ENCODE peak calls at places on chromosomes 3 and 15, in six cellular contexts. X is astrocyte of the spinal cord, B is dorsolateral prefrontal cortex, A is NCI-H187, K is HEK293T, M is Kasumi-1. O is an unnamed sample.

GRCh38 chr3:6827453-6827852 is 33.5 kb upstream of the GRM7 start:
- DNase-seq in X (no peak), B (no peak), A (no peak), K (no peak), M (no peak), O (no peak)

GRCh38 chr3:146133436-146133835 is 27.5 kb downstream of the PLOD2 start:
- DNase-seq in X (no peak), B (no peak), A (no peak), K (no peak), M (no peak), O (no peak)

GRCh38 chr15:29736012-29736744 is 86.1 kb downstream of the TJP1 start:
- DNase-seq in X (peak), B (no peak), A (no peak), K (no peak), M (no peak), O (no peak)

GRCh38 chr3:99920530-99921376 is 103.1 kb downstream of the CMSS1 start:
- DNase-seq in X (peak), B (no peak), A (no peak), K (no peak), M (peak), O (no peak)

GRCh38 chr3:122421101-122421500 is 5.2 kb upstream of the WDR5B start:
- DNase-seq in X (no peak), B (no peak), A (no peak), K (no peak), M (no peak), O (no peak)

GRCh38 chr15:40096094-40096876 is 12.4 kb downstream of the BMF start:
- DNase-seq in X (no peak), B (no peak), A (no peak), K (no peak), M (no peak), O (no peak)

GRCh38 chr3:69791111-69791510 is 51.8 kb downstream of the MITF start:
- DNase-seq in X (peak), B (no peak), A (no peak), K (no peak), M (no peak), O (no peak)

GRCh38 chr3:138594150-138594934 is at the start of gene CEP70:
- DNase-seq in X (peak), B (peak), A (no peak), K (peak), M (no peak), O (peak)

GRCh38 chr3:94694894-94695293 is 632.0 kb downstream of the NSUN3 start:
- DNase-seq in X (peak), B (no peak), A (no peak), K (no peak), M (no peak), O (no peak)

GRCh38 chr3:131008326-131008725 is 18.3 kb downstream of the ASTE1 start:
- DNase-seq in X (no peak), B (no peak), A (no peak), K (no peak), M (no peak), O (no peak)

GRCh38 chr3:13714251-13714916 is 165.5 kb downstream of the FBLN2 start:
- DNase-seq in X (no peak), B (no peak), A (no peak), K (no peak), M (no peak), O (no peak)

GRCh38 chr3:120168038-120168437 is 73.8 kb upstream of the GSK3B start:
- DNase-seq in X (no peak), B (no peak), A (no peak), K (no peak), M (no peak), O (no peak)

GRCh38 chr3:174002543-174002942 is 605.0 kb downstream of the NLGN1 start:
- DNase-seq in X (peak), B (no peak), A (no peak), K (no peak), M (peak), O (no peak)

GRCh38 chr15:62940755-62941361 is 101.7 kb upstream of the TPM1 start:
- DNase-seq in X (peak), B (peak), A (no peak), K (no peak), M (peak), O (no peak)

GRCh38 chr15:47991376-47991775 is 129.4 kb upstream of the SLC24A5 start:
- DNase-seq in X (peak), B (no peak), A (no peak), K (no peak), M (no peak), O (no peak)

GRCh38 chr3:117557008-117557407 is 847.4 kb downstream of the TUSC7 start:
- DNase-seq in X (no peak), B (no peak), A (no peak), K (no peak), M (no peak), O (no peak)

GRCh38 chr3:177875786-177876476 is 660.3 kb upstream of the KCNMB2 start:
- DNase-seq in X (peak), B (no peak), A (no peak), K (no peak), M (no peak), O (no peak)

GRCh38 chr3:45583021-45583851 is 11.3 kb upstream of the LIMD1 start:
- DNase-seq in X (no peak), B (peak), A (no peak), K (no peak), M (no peak), O (no peak)

GRCh38 chr3:42473083-42473932 is 29.1 kb upstream of the VIPR1 start:
- DNase-seq in X (no peak), B (no peak), A (no peak), K (no peak), M (no peak), O (no peak)

GRCh38 chr3:52310861-52311566 is 5.1 kb upstream of the DNAH1 start:
- DNase-seq in X (peak), B (no peak), A (no peak), K (no peak), M (no peak), O (peak)

GRCh38 chr3:64300790-64301423 is 75.6 kb upstream of the PRICKLE2 start:
- DNase-seq in X (peak), B (no peak), A (no peak), K (no peak), M (no peak), O (no peak)

GRCh38 chr3:52055537-52056351 is 627 bp downstream of the DUSP7 start:
- DNase-seq in X (peak), B (no peak), A (no peak), K (peak), M (no peak), O (peak)

GRCh38 chr3:182618085-182618732 is 175.1 kb upstream of the ATP11B start:
- DNase-seq in X (peak), B (no peak), A (no peak), K (peak), M (peak), O (no peak)

GRCh38 chr15:29045717-29046116 is 159.9 kb downstream of the APBA2 start:
- DNase-seq in X (peak), B (no peak), A (no peak), K (no peak), M (no peak), O (no peak)

GRCh38 chr15:81165565-81165964 is 31.1 kb upstream of the IL16 start:
- DNase-seq in X (no peak), B (no peak), A (no peak), K (no peak), M (no peak), O (no peak)

GRCh38 chr15:31270767-31271166 is 55.9 kb upstream of the KLF13 start:
- DNase-seq in X (no peak), B (peak), A (no peak), K (no peak), M (peak), O (no peak)

GRCh38 chr3:182479335-182479734 is 314.0 kb upstream of the ATP11B start:
- DNase-seq in X (peak), B (no peak), A (no peak), K (no peak), M (no peak), O (no peak)

GRCh38 chr3:66386925-66387650 is 113.7 kb downstream of the LRIG1 start:
- DNase-seq in X (no peak), B (no peak), A (no peak), K (no peak), M (no peak), O (peak)

GRCh38 chr3:55202320-55202719 is 274.5 kb upstream of the LRTM1 start:
- DNase-seq in X (peak), B (no peak), A (no peak), K (no peak), M (no peak), O (no peak)

GRCh38 chr3:151768393-151768930 is 34.7 kb downstream of the AADACL2 start:
- DNase-seq in X (no peak), B (no peak), A (no peak), K (no peak), M (no peak), O (no peak)

GRCh38 chr15:48149858-48150257 is 28.2 kb downstream of the MYEF2 start:
- DNase-seq in X (peak), B (no peak), A (no peak), K (no peak), M (no peak), O (no peak)

GRCh38 chr3:187292631-187293513 is 1.3 kb upstream of the MASP1 start:
- DNase-seq in X (no peak), B (no peak), A (no peak), K (no peak), M (no peak), O (no peak)

GRCh38 chr3:112560330-112560729 is 1.4 kb downstream of the ATG3 start:
- DNase-seq in X (no peak), B (no peak), A (no peak), K (no peak), M (no peak), O (no peak)

O was measured in stimulated activated naive B cell treated with anti-CD40 and anti-IgM and Interleukin-4, amounts not matched to agents 10 μg/mL and 1 μg/mL and 100 μg/mL, for 72 hours.